ENCODE peak calls at places on chromosome X, in four cellular contexts. M is CD8-positive, alpha-beta T cell; O is Peyer's patch; G is osteoblast. J is an unnamed sample. For H3K4me1, the result is how much of the 10 kb centered on the place peaks cover.

GRCh38 chrX:38375888-38376287 is 23.5 kb downstream of the OTC start:
- DNase-seq in M (no peak), O (no peak), G (no peak), J (no peak)

GRCh38 chrX:52852110-52852872 is 15.6 kb downstream of the XAGE3 start:
- DNase-seq in M (no peak), G (no peak), O (no peak), J (no peak)

GRCh38 chrX:34382416-34382815 is 250.3 kb upstream of the FAM47A start:
- DNase-seq in O (no peak), M (no peak), G (peak), J (no peak)

GRCh38 chrX:64204252-64204651 is 1.3 kb downstream of the AMER1 start:
- DNase-seq in O (peak), M (no peak), G (peak), J (no peak)

GRCh38 chrX:66635360-66635759 is 3.5 kb downstream of the EDA2R start:
- DNase-seq in M (no peak), O (no peak), G (peak), J (no peak)

GRCh38 chrX:2680486-2681348 is 10.4 kb upstream of the CD99 start:
- DNase-seq in G (no peak), M (no peak), O (no peak), J (no peak)

GRCh38 chrX:106999002-106999975 is 723 bp downstream of the MORC4 start:
- DNase-seq in G (peak), M (peak), O (peak), J (peak)

GRCh38 chrX:134570509-134570846 is 87.8 kb downstream of the PLAC1 start:
- DNase-seq in M (no peak), O (no peak), G (no peak), J (no peak)

GRCh38 chrX:71930298-71930697 is 19.7 kb downstream of the NHSL2 start:
- DNase-seq in O (no peak), M (no peak), G (no peak), J (no peak)

GRCh38 chrX:81528041-81528440 is 326.1 kb downstream of the SH3BGRL start:
- DNase-seq in O (no peak), G (no peak), M (no peak), J (no peak)

GRCh38 chrX:106802388-106803275 is at the start of gene TBC1D8B:
- DNase-seq in M (no peak), O (peak), G (peak), J (peak)

GRCh38 chrX:48826135-48826875 is at the start of gene ERAS:
- DNase-seq in M (no peak), G (peak), O (no peak), J (no peak)

GRCh38 chrX:19566359-19567141 is 51.2 kb upstream of the MAP3K15 start:
- DNase-seq in G (no peak), O (no peak), M (no peak), J (no peak)

GRCh38 chrX:39519213-39519544 is 578.6 kb downstream of the BCOR start:
- DNase-seq in O (no peak), G (no peak), M (no peak), J (no peak)

GRCh38 chrX:111090458-111090857 is 5.5 kb upstream of the PAK3 start:
- DNase-seq in M (no peak), O (no peak), G (no peak), J (no peak)

GRCh38 chrX:153622661-153623309 is 23.8 kb upstream of the CCNQ start:
- DNase-seq in G (peak), M (no peak), O (no peak), J (no peak)

GRCh38 chrX:1807301-1807731 is 192.5 kb downstream of the ASMT start:
- DNase-seq in O (no peak), M (no peak), G (peak), J (no peak)

GRCh38 chrX:140821280-140821679 is 111.7 kb downstream of the LINC00632 start:
- DNase-seq in O (no peak), G (no peak), M (no peak), J (no peak)

GRCh38 chrX:42824541-42824940 is 46.6 kb upstream of the PPP1R2C start:
- DNase-seq in O (no peak), M (no peak), G (no peak), J (no peak)

GRCh38 chrX:11244641-11245040 is 48.6 kb upstream of the AMELX start:
- DNase-seq in O (no peak), M (no peak), G (no peak), J (no peak)

GRCh38 chrX:134460861-134461218 is 875 bp downstream of the HPRT1 start:
- DNase-seq in O (no peak), M (no peak), G (no peak), J (no peak)

GRCh38 chrX:18877472-18877871 is 106.4 kb downstream of the PHKA2 start:
- DNase-seq in G (no peak), M (no peak), O (no peak), J (no peak)

GRCh38 chrX:120308959-120309872 is 2.0 kb downstream of the TMEM255A start:
- DNase-seq in O (no peak), M (peak), G (peak), J (peak)
- TF ChIP-seq CTCF in O (peak), M (peak), G (no peak), J (peak)

GRCh38 chrX:154727418-154728323 is 23.2 kb downstream of the GAB3 start:
- DNase-seq in M (no peak), G (no peak), O (no peak), J (peak)
- H3K4me1 ChIP-seq in M (half or more), G (under half), O (under half), J (under half)

GRCh38 chrX:130060122-130061069 is 49.9 kb downstream of the ELF4 start:
- DNase-seq in G (peak), M (peak), O (peak), J (peak)
- H3K27ac ChIP-seq in G (no peak), M (no peak), O (peak), J (no peak)

GRCh38 chrX:47030339-47030738 is 47.9 kb upstream of the RGN start:
- DNase-seq in M (no peak), O (no peak), G (peak), J (no peak)
- TF ChIP-seq CTCF in M (peak), O (peak), G (peak), J (peak)

GRCh38 chrX:23896983-23897382 is 10.8 kb downstream of the APOO start:
- DNase-seq in M (no peak), O (no peak), G (no peak), J (no peak)
- H3K4me1 ChIP-seq in M (under half), O (under half), G (under half), J (under half)

GRCh38 chrX:12975999-12976558 is 1.2 kb downstream of the TMSB4X start:
- DNase-seq in M (peak), G (peak), O (peak), J (peak)

GRCh38 chrX:12978205-12979010 is 3.5 kb downstream of the TMSB4X start:
- DNase-seq in M (peak), G (peak), O (peak), J (no peak)

GRCh38 chrX:12979011-12979629 is 4.2 kb downstream of the TMSB4X start:
- DNase-seq in G (no peak), O (no peak), M (no peak), J (no peak)

GRCh38 chrX:12979630-12980015 is 4.7 kb downstream of the TMSB4X start:
- DNase-seq in M (no peak), G (no peak), O (no peak), J (no peak)

GRCh38 chrX:12977761-12978204 is 2.9 kb downstream of the TMSB4X start:
- DNase-seq in M (no peak), G (peak), O (no peak), J (no peak)
- H3K27ac ChIP-seq in M (peak), G (peak), O (peak), J (no peak)

GRCh38 chrX:148878371-148878770 is 378.0 kb downstream of the AFF2 start:
- DNase-seq in M (no peak), O (no peak), G (no peak), J (no peak)
- TF ChIP-seq CTCF in M (no peak), O (no peak), G (no peak), J (no peak)